ENCODE peak calls at places on chromosomes 6 and 20, in nine cellular contexts. L, Q, G, O, I, C, J, Z and W are unnamed samples. For H3K9me3, the result is how much of the 10 kb centered on the place peaks cover.

GRCh38 chr6:80969439-80969838 is 783.0 kb downstream of the TENT5A start:
- DNase-seq in J (no peak), Q (no peak), O (peak), I (no peak), G (no peak), L (no peak), C (peak), Z (no peak), W (no peak)

GRCh38 chr6:11207199-11207968 is 25.1 kb downstream of the NEDD9 start:
- DNase-seq in G (no peak), O (peak), L (peak), I (peak), J (no peak), Q (peak), C (peak), Z (peak), W (no peak)

GRCh38 chr20:53639647-53640440 is 46.2 kb upstream of the ZNF217 start:
- DNase-seq in O (no peak), I (no peak), L (no peak), J (no peak), Q (no peak), C (no peak), Z (no peak), G (no peak), W (no peak)

GRCh38 chr6:144379356-144379755 is 94.2 kb downstream of the UTRN start:
- DNase-seq in J (no peak), L (no peak), Z (peak), G (no peak), I (no peak), C (peak), O (no peak), Q (no peak), W (peak)

GRCh38 chr6:152642578-152643375 is 5.6 kb upstream of the SYNE1 start:
- DNase-seq in L (peak), I (peak), J (no peak), C (no peak), G (peak), Z (peak), Q (peak), O (peak), W (peak)

GRCh38 chr20:61173966-61174725 is 77.9 kb upstream of the CDH4 start:
- DNase-seq in L (no peak), C (no peak), Q (no peak), O (peak), G (no peak), Z (no peak), J (no peak), I (no peak), W (no peak)

GRCh38 chr6:355373-355772 is 36.2 kb upstream of the IRF4 start:
- DNase-seq in O (no peak), I (no peak), L (no peak), J (no peak), Z (no peak), C (no peak), G (peak), Q (no peak), W (no peak)

GRCh38 chr20:61253640-61254511 is 1.8 kb downstream of the CDH4 start:
- DNase-seq in Z (peak), Q (no peak), O (peak), I (no peak), L (peak), J (peak), G (no peak), C (no peak), W (peak)

GRCh38 chr20:63461364-63461763 is 11.1 kb downstream of the KCNQ2 start:
- DNase-seq in J (no peak), C (no peak), O (no peak), Z (no peak), Q (no peak), I (no peak), G (no peak), L (peak), W (no peak)

GRCh38 chr20:6882911-6883310 is 115.4 kb downstream of the BMP2 start:
- DNase-seq in J (no peak), Z (no peak), C (no peak), I (no peak), L (peak), O (peak), G (no peak), Q (no peak), W (no peak)

GRCh38 chr6:18742406-18742805 is 355.3 kb downstream of the RNF144B start:
- DNase-seq in J (no peak), Z (no peak), O (peak), L (no peak), C (no peak), I (no peak), Q (no peak), G (no peak), W (no peak)

GRCh38 chr20:54069501-54069971 is 858 bp downstream of the BCAS1 start:
- DNase-seq in I (no peak), Q (no peak), C (no peak), O (no peak), Z (peak), L (no peak), G (no peak), J (no peak), W (no peak)

GRCh38 chr6:130575971-130576370 is 210.2 kb downstream of the TMEM200A start:
- DNase-seq in L (no peak), J (no peak), G (no peak), Z (no peak), C (no peak), O (no peak), Q (no peak), I (no peak), W (no peak)

GRCh38 chr6:105849741-105850140 is 236.4 kb upstream of the PRDM1 start:
- DNase-seq in I (no peak), J (no peak), Q (no peak), G (no peak), C (no peak), L (no peak), Z (no peak), O (no peak), W (no peak)

GRCh38 chr6:1381397-1382330 is 7.7 kb upstream of the FOXF2 start:
- DNase-seq in C (no peak), Z (peak), O (no peak), I (peak), Q (no peak), L (peak), G (peak), J (peak), W (peak)

GRCh38 chr20:21089421-21089820 is 16.7 kb downstream of the LINC00237 start:
- DNase-seq in I (no peak), Z (no peak), J (no peak), G (no peak), L (no peak), Q (no peak), C (no peak), O (peak), W (no peak)

GRCh38 chr6:7672066-7673062 is 53.5 kb upstream of the BMP6 start:
- DNase-seq in J (no peak), C (no peak), Q (no peak), O (peak), I (no peak), L (no peak), G (no peak), Z (no peak), W (peak)

GRCh38 chr6:125747589-125748533 is 1.6 kb upstream of the HEY2 start:
- DNase-seq in O (peak), Q (no peak), I (peak), G (peak), L (peak), C (no peak), Z (no peak), J (peak), W (peak)

GRCh38 chr6:79636673-79637072 is 5.5 kb downstream of the SH3BGRL2 start:
- DNase-seq in Q (no peak), L (no peak), C (no peak), J (no peak), G (no peak), Z (no peak), O (no peak), I (no peak), W (no peak)

GRCh38 chr6:105759946-105760345 is 326.2 kb upstream of the PRDM1 start:
- DNase-seq in G (no peak), L (no peak), Z (no peak), O (peak), Q (no peak), J (no peak), C (peak), I (no peak), W (no peak)

GRCh38 chr20:33554914-33555420 is 65.1 kb downstream of the CBFA2T2 start:
- DNase-seq in J (no peak), C (peak), L (peak), O (peak), I (peak), Q (no peak), Z (peak), G (no peak), W (peak)

GRCh38 chr6:3744901-3745470 is 6.5 kb downstream of the PXDC1 start:
- DNase-seq in Q (no peak), G (peak), Z (no peak), O (no peak), I (no peak), J (no peak), C (no peak), L (no peak), W (no peak)

GRCh38 chr6:3746119-3746691 is 5.3 kb downstream of the PXDC1 start:
- DNase-seq in Z (no peak), C (no peak), I (no peak), J (no peak), L (no peak), O (no peak), Q (no peak), G (peak), W (no peak)

GRCh38 chr6:3744211-3744900 is 7.2 kb downstream of the PXDC1 start:
- DNase-seq in I (no peak), G (peak), Q (no peak), J (no peak), C (no peak), Z (peak), L (no peak), O (no peak), W (no peak)

GRCh38 chr6:3746696-3747095 is 4.8 kb downstream of the PXDC1 start:
- DNase-seq in I (no peak), O (no peak), Z (no peak), J (no peak), Q (no peak), C (no peak), G (no peak), L (no peak), W (no peak)

DNA sequence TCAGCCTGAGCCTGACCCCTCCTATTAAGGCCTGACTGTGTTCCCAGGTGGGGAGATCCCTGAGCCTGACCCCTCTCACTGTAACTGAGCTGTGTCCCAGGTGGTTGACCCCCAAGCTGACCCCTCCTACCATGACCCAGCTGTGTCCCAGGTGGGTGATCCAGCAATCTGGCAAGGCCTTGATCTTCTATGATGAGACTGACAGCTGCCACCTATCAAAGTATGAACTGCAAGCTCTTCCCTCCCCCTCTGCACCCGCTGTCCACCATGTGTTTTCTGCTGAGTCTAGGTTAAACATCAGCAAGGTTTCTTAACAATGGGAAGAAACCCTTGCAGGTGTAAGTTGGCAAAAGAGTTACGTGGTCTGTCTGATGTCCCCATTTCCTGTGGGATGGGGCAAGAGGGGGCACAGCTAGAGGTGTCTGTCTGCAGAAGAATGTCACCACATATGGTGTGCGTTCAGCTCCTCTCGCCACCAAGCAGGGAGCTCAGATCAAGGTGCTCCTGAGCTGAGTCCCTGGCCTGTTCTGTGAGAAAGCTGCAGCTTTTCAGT is 5.9 kb downstream of the PXDC1 start:
- DNase-seq in Q (no peak), J (no peak), G (no peak), Z (no peak), I (no peak), C (no peak), O (no peak), L (no peak), W (no peak)
- H3K27ac ChIP-seq in Q (peak), J (peak), G (no peak), Z (peak), I (no peak), C (no peak), O (no peak), L (no peak), W (no peak)

DNA sequence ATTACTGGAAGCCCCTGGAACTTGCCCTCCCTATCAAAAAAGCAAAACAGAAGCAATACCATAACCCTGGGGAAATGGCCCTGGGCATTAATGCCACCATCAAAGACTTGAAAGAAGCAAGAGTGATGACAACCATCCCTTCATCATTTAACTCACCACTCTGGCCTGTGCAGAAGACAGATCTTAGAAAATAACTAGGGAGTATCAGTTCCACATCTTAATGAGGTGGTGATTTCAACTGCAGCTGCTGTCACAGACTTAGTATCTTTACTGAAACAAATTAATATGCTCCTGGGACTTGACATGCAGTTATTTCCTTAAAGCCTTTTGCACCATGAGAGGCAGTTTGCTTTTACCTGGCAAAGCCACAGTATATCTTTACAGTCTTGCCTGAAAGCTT is 24.1 kb downstream of the CD164 start:
- DNase-seq in Q (no peak), C (no peak), Z (no peak), L (no peak), I (no peak), O (no peak), G (no peak), J (no peak), W (no peak)
- H3K9me3 ChIP-seq in Q (under half), C (under half), Z (under half), L (under half), I (under half), O (under half), G (under half), J (under half), W (under half)

DNA sequence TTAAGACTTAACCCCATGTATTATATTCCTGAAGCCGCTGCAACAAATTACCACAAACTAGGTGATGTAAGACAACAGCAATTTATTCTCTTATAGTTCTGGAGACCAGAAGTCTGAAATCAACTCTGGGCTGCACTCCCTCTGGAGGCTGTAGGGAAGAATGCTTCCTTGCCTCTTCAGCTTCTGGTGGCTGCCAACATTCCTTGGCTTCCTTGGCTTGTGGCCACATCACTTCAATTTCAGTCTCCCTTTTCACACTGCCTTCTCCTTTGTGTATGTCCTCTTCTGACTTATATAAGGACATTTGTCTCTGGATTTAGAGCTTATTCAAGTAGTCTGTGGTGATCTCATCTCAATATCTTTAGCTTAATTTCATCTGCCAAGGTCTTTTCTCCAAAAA is 141.6 kb downstream of the DHX35 start:
- DNase-seq in J (no peak), C (no peak), I (no peak), O (no peak), Q (no peak), L (no peak), G (no peak), Z (peak), W (no peak)
- TF ChIP-seq CTCF in J (no peak), C (no peak), I (no peak), O (no peak), Q (no peak), L (no peak), G (no peak), Z (no peak), W (peak)

GRCh38 chr6:127484207-127484858 is 25.1 kb upstream of the KIAA0408 start:
- DNase-seq in G (no peak), Q (no peak), L (no peak), O (peak), J (no peak), C (no peak), I (no peak), Z (peak), W (no peak)
- H3K27ac ChIP-seq in G (no peak), Q (no peak), L (peak), O (no peak), J (no peak), C (no peak), I (peak), Z (peak), W (no peak)

GRCh38 chr6:57324538-57324937 is 7.1 kb downstream of the PRIM2 start:
- DNase-seq in L (no peak), I (no peak), C (no peak), G (no peak), O (no peak), Q (no peak), Z (peak), J (no peak), W (no peak)

GRCh38 chr6:57328074-57328473 is 10.6 kb downstream of the PRIM2 start:
- DNase-seq in J (no peak), O (no peak), Q (no peak), I (no peak), Z (no peak), L (no peak), C (no peak), G (no peak), W (no peak)

GRCh38 chr6:57327311-57327710 is 9.9 kb downstream of the PRIM2 start:
- DNase-seq in O (no peak), G (no peak), C (no peak), Q (no peak), L (no peak), Z (no peak), I (no peak), J (no peak), W (no peak)

DNA sequence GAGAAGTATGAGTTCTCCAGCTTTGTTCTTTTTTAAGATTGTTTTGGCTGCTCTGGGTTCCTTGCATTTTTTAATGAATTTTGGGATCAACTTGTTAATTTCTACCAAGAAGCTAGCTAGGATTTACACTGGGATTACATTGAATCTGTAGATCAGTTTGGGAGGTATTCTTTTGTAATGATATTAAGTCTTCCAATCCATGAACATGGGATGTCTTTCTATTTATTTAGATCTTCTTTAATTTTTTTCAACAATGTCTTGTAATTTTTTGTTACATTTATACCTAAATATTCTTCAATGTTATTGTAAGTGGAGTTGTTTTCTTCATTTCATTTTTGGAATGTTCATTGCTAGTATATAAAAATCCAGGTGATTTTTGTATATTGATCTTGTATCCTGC is 12.5 kb downstream of the PRIM2 start:
- DNase-seq in J (no peak), Q (no peak), O (no peak), L (no peak), I (no peak), C (no peak), G (no peak), Z (no peak), W (no peak)
- H3K9me3 ChIP-seq in J (under half), Q (under half), O (under half), L (under half), I (under half), C (under half), G (under half), Z (under half), W (under half)

DNA sequence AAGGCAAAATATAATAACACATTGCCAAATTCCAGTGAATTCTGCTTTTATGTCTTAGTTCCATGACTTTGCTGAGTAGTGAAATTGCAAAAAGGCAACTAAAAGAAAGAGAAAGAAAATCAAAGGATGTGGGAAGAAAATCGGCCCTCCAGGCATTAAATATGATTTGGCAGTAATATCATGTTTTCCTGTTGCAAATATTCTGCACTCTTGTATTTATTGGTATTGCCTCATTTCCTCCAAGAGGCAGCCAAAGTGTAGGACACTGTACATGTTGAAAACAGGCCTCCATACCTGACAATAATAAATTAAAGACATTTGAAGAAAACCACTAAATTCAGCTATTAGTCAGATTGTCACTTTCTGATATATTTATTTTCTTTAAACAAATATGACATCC is 460.0 kb upstream of the NOX3 start:
- DNase-seq in O (no peak), Q (no peak), L (no peak), I (no peak), G (no peak), J (no peak), Z (no peak), C (no peak), W (no peak)
- TF ChIP-seq CTCF in O (no peak), Q (no peak), L (no peak), I (no peak), G (no peak), J (no peak), Z (no peak), C (no peak), W (no peak)

GRCh38 chr6:41735427-41736206 is at the start of gene TFEB:
- DNase-seq in Z (peak), Q (peak), I (peak), G (peak), C (peak), O (peak), J (peak), L (peak), W (peak)
- H3K27ac ChIP-seq in Z (peak), Q (peak), I (peak), G (peak), C (no peak), O (peak), J (peak), L (peak), W (peak)

GRCh38 chr6:97632392-97632791 is 349.4 kb upstream of the MMS22L start:
- DNase-seq in O (no peak), J (no peak), Z (no peak), Q (no peak), G (no peak), I (no peak), C (no peak), L (no peak), W (no peak)
- H3K9me3 ChIP-seq in O (under half), J (under half), Z (under half), Q (under half), G (under half), I (under half), C (under half), L (under half), W (under half)